ENCODE peak calls at places on chromosomes 4 and X, in six cellular contexts. X is GM23338, V is SK-N-SH, E is spleen, Y is suprapubic skin, J is endothelial cell of umbilical vein. Z is an unnamed sample.

GRCh38 chrX:88746925-88747324 is at the start of gene CPXCR1:
- DNase-seq in Y (no peak), X (no peak), E (no peak), V (no peak), J (no peak), Z (no peak)

GRCh38 chr4:174318829-174319764 is 35.4 kb downstream of the CEP44 start:
- DNase-seq in J (peak; percentile 45), X (peak; percentile 69), E (no peak), V (peak; percentile 34), Y (no peak), Z (no peak)

GRCh38 chr4:64121803-64122202 is 287.4 kb downstream of the TECRL start:
- DNase-seq in E (no peak), J (no peak), V (no peak), Y (no peak), X (no peak), Z (no peak)

GRCh38 chr4:88818650-88819470 is 121.2 kb upstream of the NAP1L5 start:
- DNase-seq in E (no peak), X (peak; percentile 76), V (peak; percentile 13), Y (no peak), J (peak; percentile 75), Z (no peak)

GRCh38 chr4:100290585-100290984 is 100.3 kb upstream of the DDIT4L start:
- DNase-seq in E (no peak), Y (no peak), X (no peak), J (no peak), V (no peak), Z (no peak)

GRCh38 chrX:72498782-72499181 is 73.9 kb downstream of the HDAC8 start:
- DNase-seq in V (no peak), X (peak; percentile 31), Y (no peak), E (no peak), J (no peak), Z (no peak)

GRCh38 chr4:40557741-40558140 is 71.9 kb downstream of the RBM47 start:
- DNase-seq in V (no peak), X (no peak), Y (no peak), J (no peak), E (no peak), Z (no peak)

GRCh38 chrX:116277391-116277790 is 106.8 kb downstream of the AGTR2 start:
- DNase-seq in J (no peak), E (no peak), Y (no peak), X (no peak), V (no peak), Z (no peak)

GRCh38 chr4:93334003-93334402 is 494.6 kb upstream of the ATOH1 start:
- DNase-seq in J (no peak), Y (no peak), X (no peak), V (no peak), E (no peak), Z (no peak)

GRCh38 chr4:56757270-56757746 is 64.2 kb downstream of the SPINK2 start:
- DNase-seq in V (no peak), Y (no peak), E (peak; percentile 86), J (no peak), X (no peak), Z (no peak)

GRCh38 chr4:16715482-16715881 is 183.0 kb downstream of the LDB2 start:
- DNase-seq in V (no peak), Y (no peak), X (no peak), J (no peak), E (no peak), Z (no peak)

GRCh38 chr4:13525606-13526281 is 18.6 kb downstream of the NKX3-2 start:
- DNase-seq in X (peak; percentile 38), Y (no peak), V (peak; percentile 7), J (no peak), E (no peak), Z (no peak)

GRCh38 chr4:102705391-102705935 is 55.3 kb downstream of the MANBA start:
- DNase-seq in E (no peak), J (no peak), X (peak; percentile 10), Y (no peak), V (no peak), Z (no peak)

GRCh38 chrX:43618376-43619205 is 37.5 kb upstream of the MAOA start:
- DNase-seq in V (no peak), J (no peak), E (no peak), Y (no peak), X (peak; percentile 76), Z (no peak)

GRCh38 chrX:103710609-103711008 is at the start of gene TMEM31:
- DNase-seq in X (no peak), J (no peak), V (no peak), Y (no peak), E (no peak), Z (no peak)

GRCh38 chr4:94532016-94532789 is 80.5 kb downstream of the PDLIM5 start:
- DNase-seq in J (no peak), V (no peak), E (no peak), Y (no peak), X (no peak), Z (no peak)

GRCh38 chr4:4507923-4508322 is 33.9 kb downstream of the STX18 start:
- DNase-seq in E (no peak), X (peak; percentile 39), Y (no peak), J (peak; percentile 21), V (peak; percentile 16), Z (no peak)

GRCh38 chr4:46676364-46676763 is 232.7 kb downstream of the COX7B2 start:
- DNase-seq in Y (no peak), J (no peak), X (peak; percentile 65), E (no peak), V (no peak), Z (no peak)

GRCh38 chrX:132181364-132181763 is 37.9 kb downstream of the RAP2C start:
- DNase-seq in X (no peak), V (no peak), J (no peak), Y (peak; percentile 65), E (no peak), Z (no peak)

GRCh38 chr4:113675731-113676707 is 85.5 kb downstream of the CAMK2D start:
- DNase-seq in X (no peak), V (no peak), J (no peak), E (no peak), Y (no peak), Z (no peak)

GRCh38 chr4:173827707-173828106 is 297.7 kb upstream of the HAND2 start:
- DNase-seq in E (no peak), X (peak; percentile 35), J (no peak), Y (no peak), V (no peak), Z (no peak)

GRCh38 chr4:25926473-25926872 is 12.5 kb downstream of the SMIM20 start:
- DNase-seq in Y (no peak), X (no peak), J (no peak), E (no peak), V (no peak), Z (no peak)

GRCh38 chrX:30786374-30786773 is 102.7 kb downstream of the TAB3 start:
- DNase-seq in E (no peak), J (no peak), X (no peak), Y (no peak), V (no peak), Z (no peak)

GRCh38 chr4:83010522-83011318 is at the start of gene LIN54:
- DNase-seq in E (peak; percentile 96), J (peak; percentile 75), V (peak; percentile 88), Y (peak; percentile 94), X (peak; percentile 73), Z (no peak)
- TF ChIP-seq POLR2AphosphoS5 in E (peak; percentile 39), J (peak; percentile 54), V (no peak), Y (no peak), X (no peak), Z (peak; percentile 62)

GRCh38 chr4:153514001-153514526 is 47.9 kb downstream of the TMEM131L start:
- DNase-seq in Y (no peak), E (no peak), X (no peak), J (peak; percentile 79), V (no peak), Z (no peak)
- H3K4me3 ChIP-seq in Y (no peak overlapping the region), E (no peak overlapping the region), X (no peak overlapping the region), J (no peak overlapping the region), V (no peak overlapping the region), Z (no peak overlapping the region)

DNA sequence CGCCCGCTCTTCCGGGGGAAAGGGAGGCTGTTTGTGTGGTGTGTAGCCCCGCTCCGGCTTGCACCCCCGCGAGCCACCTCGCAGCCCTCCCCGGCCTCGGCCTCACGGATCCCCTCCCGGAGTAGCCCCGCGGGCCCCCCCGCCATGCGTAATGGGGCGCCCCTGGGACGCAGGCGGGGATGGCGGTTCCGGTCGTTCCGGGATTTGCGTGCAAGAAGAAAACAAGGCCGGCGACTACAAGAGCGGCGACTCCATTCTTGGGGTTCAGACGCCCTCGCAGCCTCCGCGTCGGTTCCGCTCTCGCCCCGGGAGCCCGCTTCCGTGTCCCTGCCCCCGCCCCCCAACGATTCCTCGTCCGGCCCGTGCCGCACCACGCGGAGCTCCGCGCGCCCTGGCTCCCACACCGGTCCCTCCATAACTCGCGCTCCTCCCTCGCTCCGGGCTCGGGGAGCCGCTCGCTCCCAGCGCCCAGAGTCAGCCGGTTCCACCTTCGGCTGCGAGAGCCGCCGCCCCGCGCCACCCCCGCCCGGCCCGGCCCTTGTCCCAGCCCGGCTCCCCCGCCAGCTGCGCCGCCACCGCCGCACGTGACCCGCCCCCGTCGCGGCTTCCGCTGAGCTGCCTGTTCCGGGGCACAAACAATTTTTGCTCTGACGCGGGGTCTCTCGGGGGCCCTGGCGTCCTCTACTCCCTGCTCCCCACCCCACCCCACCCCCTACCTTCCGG is 78.7 kb upstream of the BCOR start:
- DNase-seq in X (peak; percentile 52), V (peak; percentile 74), Y (no peak), E (peak; percentile 95), J (peak; percentile 14), Z (peak; percentile 95)
- TF ChIP-seq POLR2AphosphoS5 in X (peak; percentile 15), V (no peak), Y (no peak), E (peak; percentile 50), J (peak; percentile 20), Z (peak; percentile 39)

GRCh38 chrX:119617511-119618164 is 11.4 kb upstream of the NKRF start:
- DNase-seq in Y (no peak), X (peak; percentile 28), V (no peak), J (no peak), E (no peak), Z (no peak)
- H3K4me3 ChIP-seq in Y (no peak overlapping the region), X (peak overlapping the region; percentile 34), V (no peak overlapping the region), J (no peak overlapping the region), E (no peak overlapping the region), Z (no peak overlapping the region)

GRCh38 chr4:62814510-62815047 is 1594.7 kb downstream of the TECRL start:
- DNase-seq in J (no peak), Y (no peak), E (no peak), V (no peak), X (peak; percentile 19), Z (no peak)
- TF ChIP-seq POLR2AphosphoS5 in J (no peak), Y (no peak), E (no peak), V (no peak), X (no peak), Z (no peak)